ENCODE peak calls at places on chromosome 4, in four cellular contexts. U is right lobe of liver, L is HepG2, E is sigmoid colon. S is an unnamed sample.

GRCh38 chr4:135316266-135316779 is 1114.7 kb upstream of the PABPC4L start:
- DNase-seq in U (no peak), L (no peak), E (no peak), S (no peak)

GRCh38 chr4:24266951-24267577 is 317.3 kb downstream of the DHX15 start:
- DNase-seq in U (no peak), E (no peak), L (no peak), S (no peak)

GRCh38 chr4:70511365-70511764 is 7.0 kb upstream of the AMTN start:
- DNase-seq in L (no peak), U (no peak), E (no peak), S (no peak)

GRCh38 chr4:86927843-86928395 is 6.9 kb upstream of the AFF1 start:
- DNase-seq in E (peak), U (no peak), L (peak), S (no peak)

GRCh38 chr4:105548483-105548882 is 3.9 kb upstream of the ARHGEF38 start:
- DNase-seq in E (no peak), L (no peak), U (no peak), S (no peak)

GRCh38 chr4:105560488-105560887 is 8.1 kb downstream of the ARHGEF38 start:
- DNase-seq in L (no peak), E (no peak), U (no peak), S (no peak)

GRCh38 chr4:128228021-128228571 is 59.5 kb downstream of the PGRMC2 start:
- DNase-seq in U (no peak), E (no peak), L (no peak), S (no peak)

GRCh38 chr4:176592976-176593375 is 199.7 kb downstream of the VEGFC start:
- DNase-seq in U (no peak), L (no peak), E (no peak), S (no peak)

GRCh38 chr4:71729856-71730255 is 54.0 kb downstream of the GC start:
- DNase-seq in L (no peak), U (no peak), E (no peak), S (no peak)

GRCh38 chr4:74794341-74794801 is at the start of gene BTC:
- DNase-seq in L (peak), U (peak), E (peak), S (peak)

GRCh38 chr4:75169020-75169814 is 236.3 kb downstream of the PARM1 start:
- DNase-seq in L (no peak), E (no peak), U (no peak), S (no peak)

GRCh38 chr4:8292388-8293107 is 23.0 kb downstream of the HTRA3 start:
- DNase-seq in E (peak), L (no peak), U (peak), S (no peak)

GRCh38 chr4:113006632-113007031 is 42.8 kb upstream of the ANK2 start:
- DNase-seq in U (no peak), E (no peak), L (no peak), S (no peak)

GRCh38 chr4:1611501-1611870 is 72.6 kb downstream of the FAM53A start:
- DNase-seq in U (peak), E (no peak), L (no peak), S (no peak)

GRCh38 chr4:170139764-170140163 is 50.0 kb upstream of the AADAT start:
- DNase-seq in L (no peak), E (no peak), U (no peak), S (no peak)

GRCh38 chr4:176769519-176769918 is 23.2 kb downstream of the VEGFC start:
- DNase-seq in U (no peak), L (no peak), E (no peak), S (no peak)

GRCh38 chr4:104747635-104748034 is 252.9 kb upstream of the CXXC4 start:
- DNase-seq in U (no peak), E (no peak), L (peak), S (no peak)

GRCh38 chr4:99264927-99265326 is 25.9 kb downstream of the ADH1A start:
- DNase-seq in L (no peak), E (no peak), U (no peak), S (no peak)

GRCh38 chr4:186068581-186069402 is at the start of gene TLR3:
- DNase-seq in E (no peak), L (no peak), U (no peak), S (peak)

GRCh38 chr4:73718375-73719373 is 21.7 kb upstream of the CXCL8 start:
- DNase-seq in L (no peak), U (no peak), E (no peak), S (no peak)

GRCh38 chr4:54513231-54513630 is 144.5 kb upstream of the KIT start:
- DNase-seq in U (no peak), E (no peak), L (no peak), S (no peak)

GRCh38 chr4:107270614-107271013 is 234.5 kb upstream of the DKK2 start:
- DNase-seq in E (no peak), L (no peak), U (no peak), S (no peak)

GRCh38 chr4:151952137-151952536 is 191.3 kb upstream of the GATB start:
- DNase-seq in U (no peak), L (no peak), E (no peak), S (no peak)

GRCh38 chr4:15744016-15744415 is 34.1 kb upstream of the CD38 start:
- DNase-seq in E (no peak), L (no peak), U (no peak), S (no peak)

GRCh38 chr4:112752061-112752460 is 115.1 kb downstream of the LARP7 start:
- DNase-seq in U (no peak), E (no peak), L (no peak), S (no peak)

GRCh38 chr4:139913995-139914394 is 240.0 kb downstream of the MAML3 start:
- DNase-seq in E (no peak), U (no peak), L (no peak), S (no peak)

GRCh38 chr4:5890063-5890727 is 2.7 kb downstream of the CRMP1 start:
- DNase-seq in U (no peak), L (no peak), E (no peak), S (no peak)

GRCh38 chr4:101347557-101348366 is 436 bp upstream of the PPP3CA start:
- DNase-seq in U (peak), L (peak), E (peak), S (peak)
- TF ChIP-seq POLR2A in U (peak), L (no peak), E (peak), S (peak)

GRCh38 chr4:145178740-145179139 is 1.6 kb downstream of the OTUD4 start:
- DNase-seq in E (no peak), L (no peak), U (no peak), S (peak)

GRCh38 chr4:145181091-145181501 is 707 bp upstream of the OTUD4 start:
- DNase-seq in E (no peak), U (no peak), L (no peak), S (no peak)

GRCh38 chr4:145180298-145181090 is at the start of gene OTUD4:
- DNase-seq in U (peak), E (peak), L (peak), S (peak)

GRCh38 chr4:145177906-145178538 is 2.4 kb downstream of the OTUD4 start:
- DNase-seq in E (no peak), L (peak), U (no peak), S (peak)

GRCh38 chr4:145179201-145179860 is 1.1 kb downstream of the OTUD4 start:
- DNase-seq in U (peak), E (peak), L (peak), S (peak)
- TF ChIP-seq POLR2A in U (peak), E (no peak), L (peak), S (peak)

GRCh38 chr4:10457255-10457801 is at the start of gene ZNF518B:
- DNase-seq in L (no peak), E (peak), U (peak), S (peak)
- TF ChIP-seq POLR2A in L (no peak), E (no peak), U (peak), S (peak)

GRCh38 chr4:2963185-2964076 is at the start of the genes GRK4 and NOP14:
- DNase-seq in U (peak), E (peak), L (peak), S (peak)
- TF ChIP-seq POLR2A in U (peak), E (no peak), L (no peak), S (peak)

GRCh38 chr4:52836653-52837052 is 25.5 kb upstream of the RASL11B start:
- DNase-seq in L (no peak), U (no peak), E (no peak), S (no peak)

GRCh38 chr4:52838729-52839722 is 23.1 kb upstream of the RASL11B start:
- DNase-seq in U (no peak), E (no peak), L (peak), S (no peak)

GRCh38 chr4:52840531-52841350 is 21.4 kb upstream of the RASL11B start:
- DNase-seq in L (no peak), E (no peak), U (no peak), S (no peak)

GRCh38 chr4:52836120-52836519 is 26.0 kb upstream of the RASL11B start:
- DNase-seq in U (no peak), E (no peak), L (no peak), S (no peak)

DNA sequence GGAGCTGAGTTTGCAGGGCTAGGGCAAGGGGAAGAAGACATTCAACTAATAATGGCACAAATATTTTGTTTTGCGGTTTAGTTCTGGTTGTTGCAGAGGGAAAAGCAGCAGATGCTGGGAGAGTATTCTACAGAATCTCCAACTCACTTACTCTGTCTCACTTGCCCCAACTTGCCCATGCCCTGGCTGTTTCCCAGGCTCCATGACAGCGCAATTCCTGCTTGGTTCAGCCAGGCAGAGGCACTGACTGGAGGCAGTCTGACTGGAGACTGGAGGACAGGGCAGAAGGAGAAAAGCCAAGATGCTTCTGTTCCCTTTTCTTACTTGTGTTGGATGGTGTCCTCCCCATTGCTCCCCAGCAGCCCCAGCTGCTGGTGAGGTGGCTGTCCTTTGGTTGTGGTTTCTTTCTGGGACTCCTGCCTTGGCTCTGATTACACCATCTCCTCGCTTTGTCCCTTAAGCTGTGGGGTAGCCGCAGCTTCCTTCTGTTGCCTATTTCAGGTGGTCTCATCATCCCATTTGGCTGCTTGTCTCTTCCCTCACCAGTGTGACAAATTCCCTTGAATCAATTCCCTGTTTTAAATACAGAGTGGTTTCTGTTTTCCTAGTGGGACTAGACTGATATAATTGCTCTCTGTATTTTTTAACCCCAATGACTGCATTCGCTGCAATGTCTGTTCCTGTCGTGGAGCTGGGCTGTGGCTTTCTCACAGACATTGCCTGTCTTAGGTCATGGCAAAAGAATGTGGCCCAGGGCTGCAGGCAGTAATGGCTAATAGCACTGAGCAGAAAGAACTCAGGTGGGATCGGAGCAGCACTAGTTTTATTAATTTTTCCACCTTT is 24.2 kb upstream of the RASL11B start:
- DNase-seq in L (peak), U (no peak), E (no peak), S (no peak)
- TF ChIP-seq POLR2A in L (no peak), U (no peak), E (no peak), S (no peak)

DNA sequence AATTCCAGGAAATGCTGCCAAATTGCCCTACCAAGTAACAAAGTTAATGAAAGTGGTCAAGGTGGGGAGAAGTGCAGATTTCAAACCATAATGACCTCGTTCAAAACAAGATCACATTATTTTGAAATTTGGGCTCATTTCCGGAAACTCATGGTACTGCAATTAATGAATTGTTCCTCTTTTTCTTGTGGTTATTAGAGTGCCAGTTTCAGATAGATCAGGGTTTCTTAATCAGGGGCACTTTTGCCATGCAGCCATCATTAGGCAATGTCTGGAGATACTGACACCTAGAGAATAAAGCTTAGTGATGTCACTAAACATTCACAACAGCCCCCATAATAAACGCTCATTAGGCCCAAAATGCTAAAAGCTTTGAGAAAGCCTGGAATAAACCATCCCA is 381.5 kb upstream of the GALNT7 start:
- DNase-seq in U (no peak), L (no peak), E (no peak), S (no peak)
- TF ChIP-seq POLR2A in U (no peak), L (no peak), E (no peak), S (no peak)

GRCh38 chr4:588351-588849 is 12.3 kb upstream of the TMEM271 start:
- DNase-seq in L (no peak), U (no peak), E (no peak), S (no peak)
- TF ChIP-seq POLR2A in L (no peak), U (no peak), E (no peak), S (no peak)

GRCh38 chr4:157443537-157443936 is 223.0 kb downstream of the GRIA2 start:
- DNase-seq in E (no peak), U (no peak), L (no peak), S (no peak)
- TF ChIP-seq POLR2A in E (no peak), U (no peak), L (no peak), S (no peak)

DNA sequence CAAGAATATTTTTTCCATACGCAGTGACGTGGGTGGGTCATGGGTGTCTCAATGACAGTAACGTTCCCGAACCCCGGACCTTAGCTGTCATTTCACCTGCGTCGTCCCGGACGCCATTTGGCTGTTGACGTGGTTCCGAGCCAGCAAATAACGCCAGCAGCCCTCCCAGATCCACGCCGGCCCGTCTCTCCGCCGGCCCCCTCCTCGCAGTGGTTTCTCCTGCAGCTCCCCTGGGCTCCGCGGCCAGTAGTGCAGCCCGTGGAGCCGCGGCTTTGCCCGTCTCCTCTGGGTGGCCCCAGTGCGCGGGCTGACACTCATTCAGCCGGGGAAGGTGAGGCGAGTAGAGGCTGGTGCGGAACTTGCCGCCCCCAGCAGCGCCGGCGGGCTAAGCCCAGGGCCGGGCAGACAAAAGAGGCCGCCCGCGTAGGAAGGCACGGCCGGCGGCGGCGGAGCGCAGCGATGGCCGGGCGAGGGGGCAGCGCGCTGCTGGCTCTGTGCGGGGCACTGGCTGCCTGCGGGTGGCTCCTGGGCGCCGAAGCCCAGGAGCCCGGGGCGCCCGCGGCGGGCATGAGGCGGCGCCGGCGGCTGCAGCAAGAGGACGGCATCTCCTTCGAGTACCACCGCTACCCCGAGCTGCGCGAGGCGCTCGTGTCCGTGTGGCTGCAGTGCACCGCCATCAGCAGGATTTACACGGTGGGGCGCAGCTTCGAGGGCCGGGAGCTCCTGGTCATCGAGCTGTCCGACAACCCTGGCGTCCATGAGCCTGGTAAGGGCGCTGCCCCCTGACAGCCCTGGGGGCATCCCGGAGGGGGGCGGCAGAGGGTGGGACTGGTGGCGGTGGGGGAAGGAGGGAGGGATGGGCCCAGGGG is at the start of gene CPE:
- DNase-seq in U (peak), L (peak), E (peak), S (peak)
- TF ChIP-seq POLR2A in U (peak), L (peak), E (peak), S (no peak)